ENCODE peak calls at places on chromosomes 12 and 14, in four cellular contexts. Y is mammary epithelial cell, Q is K562, O is fibroblast of lung. B is an unnamed sample.

GRCh38 chr14:61927521-61927920 is 165.3 kb downstream of the SNAPC1 start:
- DNase-seq in Y (peak; percentile 70), O (peak; percentile 31), Q (no peak), B (peak; percentile 6)

GRCh38 chr12:100534625-100535227 is 38.8 kb upstream of the GAS2L3 start:
- DNase-seq in Q (no peak), Y (no peak), O (no peak), B (no peak)

GRCh38 chr12:6345319-6346071 is 3.6 kb upstream of the TNFRSF1A start:
- DNase-seq in O (peak; percentile 99), Q (peak; percentile 61), Y (peak; percentile 81), B (no peak)

GRCh38 chr12:25384038-25384953 is 133.6 kb upstream of the KRAS start:
- DNase-seq in Q (no peak), Y (no peak), O (no peak), B (no peak)

GRCh38 chr12:43029971-43030370 is 440.4 kb upstream of the PRICKLE1 start:
- DNase-seq in O (peak; percentile 42), Y (no peak), Q (no peak), B (no peak)

GRCh38 chr12:4273651-4274395 is at the start of gene CCND2:
- DNase-seq in O (peak; percentile 94), Y (peak; percentile 89), Q (peak; percentile 69), B (peak; percentile 92)

GRCh38 chr14:105283899-105284298 is 16.9 kb downstream of the BRF1 start:
- DNase-seq in Y (no peak), Q (no peak), O (no peak), B (no peak)

GRCh38 chr14:54567224-54567633 is 301 bp downstream of the SAMD4A start:
- DNase-seq in O (no peak), Y (no peak), Q (peak; percentile 17), B (peak; percentile 69)

GRCh38 chr12:51926718-51927117 is 19.4 kb downstream of the ACVRL1 start:
- DNase-seq in Y (peak; percentile 35), Q (peak; percentile 59), O (peak; percentile 38), B (no peak)

GRCh38 chr12:84329933-84330332 is 582.7 kb downstream of the SLC6A15 start:
- DNase-seq in Y (no peak), O (no peak), Q (no peak), B (no peak)

GRCh38 chr12:28998662-28999120 is 150.4 kb upstream of the FAR2 start:
- DNase-seq in Q (no peak), Y (peak; percentile 56), O (peak; percentile 53), B (peak; percentile 10)

GRCh38 chr14:99524804-99525698 is 43.8 kb downstream of the CCNK start:
- DNase-seq in Q (no peak), Y (no peak), O (peak; percentile 66), B (peak; percentile 67)

GRCh38 chr12:8823565-8824300 is 1.3 kb downstream of the A2ML1 start:
- DNase-seq in O (peak; percentile 19), Y (no peak), Q (peak; percentile 34), B (peak; percentile 85)

GRCh38 chr14:33435911-33436310 is 497.2 kb downstream of the NPAS3 start:
- DNase-seq in O (peak; percentile 46), Y (peak; percentile 69), Q (no peak), B (no peak)

GRCh38 chr14:33430414-33430813 is 491.7 kb downstream of the NPAS3 start:
- DNase-seq in Y (no peak), O (no peak), Q (no peak), B (no peak)

GRCh38 chr14:33432407-33433023 is 493.8 kb downstream of the NPAS3 start:
- DNase-seq in O (peak; percentile 63), Y (peak; percentile 11), Q (no peak), B (peak; percentile 8)
- TF ChIP-seq CTCF in O (peak; percentile 58), Y (peak; percentile 61), Q (no peak), B (peak; percentile 52)

DNA sequence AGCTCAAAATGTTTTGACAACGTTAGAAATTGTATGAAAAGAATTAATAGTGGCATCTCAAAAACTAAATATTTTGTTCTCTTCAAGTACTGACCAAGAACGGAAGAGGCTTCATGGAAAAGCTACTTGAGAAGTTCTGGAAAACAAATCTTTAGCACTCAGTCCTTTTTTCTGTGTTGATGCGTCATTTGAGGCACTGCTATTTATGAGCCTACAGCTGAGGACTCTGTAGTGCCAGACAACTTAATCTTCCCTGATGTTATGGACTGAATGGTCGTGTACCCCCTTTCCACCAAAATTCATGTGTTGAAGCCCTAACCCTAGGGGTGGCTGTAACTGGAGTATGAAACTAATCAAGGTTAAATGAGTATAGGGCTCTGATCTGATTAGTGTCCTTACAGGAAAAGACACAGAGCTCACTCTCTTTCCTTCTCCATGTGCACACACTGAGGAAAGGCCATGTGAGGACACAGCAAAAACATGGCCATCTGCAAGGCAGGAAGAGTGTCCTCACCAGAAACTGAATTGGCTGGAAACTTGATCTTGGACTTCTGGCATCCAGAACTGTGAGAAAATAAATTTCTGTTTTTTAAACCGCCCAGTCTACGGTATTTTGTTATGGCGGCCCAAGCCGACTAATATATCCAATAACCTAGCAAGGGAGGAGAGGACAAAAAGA is 337.0 kb upstream of the CLEC14A start:
- DNase-seq in Q (no peak), O (no peak), Y (no peak), B (no peak)
- H3K9ac ChIP-seq in Q (no peak overlapping the region), O (no peak overlapping the region), Y (no peak overlapping the region), B (no peak overlapping the region)

DNA sequence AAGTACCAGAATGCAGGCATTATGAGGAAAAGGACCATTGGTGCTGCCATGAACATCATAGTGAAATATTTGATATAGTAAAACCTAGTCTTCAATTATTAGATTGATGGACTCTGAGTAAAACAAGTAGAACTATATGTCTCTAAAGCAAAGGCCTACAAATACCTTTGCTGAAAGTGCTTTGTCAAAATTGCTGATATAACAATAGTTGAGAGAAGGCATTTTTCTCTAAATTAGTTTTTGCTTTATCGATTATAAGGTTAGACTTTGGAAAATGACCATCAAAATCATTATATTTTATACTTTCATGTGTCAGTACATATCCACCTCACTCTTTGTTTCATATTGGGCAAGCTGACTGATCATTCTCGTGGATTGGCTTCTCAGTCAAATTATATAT is 836.0 kb upstream of the FBXO33 start:
- DNase-seq in O (no peak), Q (no peak), Y (no peak), B (no peak)
- H3K4me2 ChIP-seq in O (no peak overlapping the region), Q (no peak overlapping the region), Y (no peak overlapping the region), B (no peak overlapping the region)

DNA sequence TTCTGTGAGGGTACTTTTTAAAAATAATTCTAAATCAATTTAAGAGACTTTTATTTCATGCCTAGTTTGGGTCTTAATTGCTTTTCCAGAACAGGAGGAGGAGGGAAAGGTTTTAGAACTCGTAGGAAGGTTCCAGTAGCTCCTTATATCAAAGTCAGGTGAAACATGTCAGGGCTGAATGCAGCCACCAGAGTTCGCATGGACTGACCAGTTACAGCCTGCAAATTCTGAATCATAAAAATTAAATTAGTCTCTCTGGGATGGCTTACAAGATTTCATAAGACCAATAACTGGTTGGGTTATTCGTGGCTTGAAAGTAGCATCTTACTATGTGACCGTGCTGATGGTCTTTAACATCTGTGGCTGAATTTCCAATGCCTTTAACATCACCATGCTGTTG is 410 bp downstream of the BDKRB1 start:
- DNase-seq in Y (peak; percentile 79), O (peak; percentile 48), Q (no peak), B (no peak)
- TF ChIP-seq CTCF in Y (peak; percentile 62), O (peak; percentile 7), Q (no peak), B (no peak)

GRCh38 chr12:66130267-66131066 is at the start of gene LLPH:
- DNase-seq in O (peak; percentile 86), Y (peak; percentile 93), Q (peak; percentile 84), B (peak; percentile 87)

GRCh38 chr12:66129934-66130266 is 650 bp downstream of the LLPH start:
- DNase-seq in Q (no peak), O (no peak), Y (no peak), B (no peak)

GRCh38 chr12:66131067-66131688 is 628 bp upstream of the LLPH start:
- DNase-seq in Y (no peak), Q (no peak), O (no peak), B (no peak)

GRCh38 chr12:66127695-66128094 is 2.9 kb downstream of the LLPH start:
- DNase-seq in Y (no peak), Q (no peak), O (no peak), B (no peak)

DNA sequence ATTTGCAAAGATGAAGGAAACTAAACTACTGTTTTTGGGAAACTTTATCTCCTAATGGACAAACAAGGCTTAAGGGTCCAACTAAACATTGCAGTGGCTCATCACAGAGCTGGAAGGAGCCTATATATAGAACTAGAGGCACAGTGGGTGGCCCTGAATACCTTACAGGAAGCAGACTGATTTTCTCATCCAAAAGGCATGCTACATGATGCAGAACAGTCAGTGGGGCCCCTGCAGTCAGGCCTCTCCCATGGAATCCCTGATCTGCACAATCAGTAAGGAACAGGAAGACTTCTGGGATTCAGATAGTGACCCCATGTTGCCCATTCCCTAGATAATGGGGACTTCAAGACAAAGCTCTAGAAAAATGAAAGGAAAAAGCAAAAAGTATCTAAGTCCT is 1.9 kb upstream of the LLPH start:
- DNase-seq in Q (no peak), Y (peak; percentile 35), O (peak; percentile 35), B (no peak)
- H3K9ac ChIP-seq in Q (no peak overlapping the region), Y (peak overlapping the region; percentile 2), O (no peak overlapping the region), B (no peak overlapping the region)

B was measured in neural progenitor cell.